ENCODE peak calls at places on chromosomes 7 and 10, in nine cellular contexts. G, S, C, H, L, R, M, J and N are unnamed samples.
A peak's percentile ranks its signal among the peaks of the same experiment; 100 is the strongest.

GRCh38 chr7:151247016-151247580 is 1.4 kb downstream of the SMARCD3 start:
- DNase-seq in M (no peak), L (no peak), S (no peak), J (no peak), G (no peak), H (no peak), C (no peak), R (no peak), N (no peak)

GRCh38 chr7:46610746-46611145 is 689.7 kb upstream of the IGFBP3 start:
- DNase-seq in M (no peak), G (no peak), R (no peak), C (peak; percentile 13), L (no peak), S (no peak), H (no peak), J (no peak), N (no peak)

GRCh38 chr7:95066736-95067530 is 159.5 kb downstream of the PPP1R9A start:
- DNase-seq in C (peak; percentile 14), H (no peak), M (peak; percentile 86), S (no peak), R (no peak), J (no peak), G (no peak), L (peak; percentile 70), N (peak; percentile 63)

GRCh38 chr7:156152380-156152779 is 340.1 kb upstream of the SHH start:
- DNase-seq in L (peak; percentile 55), H (no peak), C (no peak), G (no peak), R (no peak), M (no peak), J (no peak), S (no peak), N (peak; percentile 2)

GRCh38 chr7:155438778-155439177 is 19.2 kb upstream of the EN2 start:
- DNase-seq in R (no peak), C (no peak), M (no peak), L (no peak), J (no peak), G (peak; percentile 8), S (no peak), H (no peak), N (no peak)

GRCh38 chr7:10913457-10913856 is 60.2 kb upstream of the PHF14 start:
- DNase-seq in C (no peak), H (no peak), M (no peak), J (no peak), R (no peak), S (no peak), L (no peak), G (no peak), N (no peak)

GRCh38 chr10:126634915-126635314 is 35.6 kb downstream of the C10orf90 start:
- DNase-seq in R (no peak), C (no peak), M (no peak), L (peak; percentile 8), S (no peak), H (no peak), G (no peak), J (no peak), N (no peak)

GRCh38 chr7:105885386-105886111 is 9.2 kb upstream of the ATXN7L1 start:
- DNase-seq in L (no peak), G (no peak), R (no peak), H (no peak), M (no peak), C (no peak), S (no peak), J (no peak), N (no peak)

GRCh38 chr10:113993489-113993932 is 50.2 kb upstream of the ADRB1 start:
- DNase-seq in L (no peak), H (no peak), R (peak; percentile 9), M (no peak), C (no peak), S (no peak), J (no peak), G (no peak), N (peak; percentile 9)

GRCh38 chr10:46293832-46294640 is 7.2 kb downstream of the ANTXRL start:
- DNase-seq in G (no peak), M (peak; percentile 50), L (no peak), S (no peak), R (no peak), J (no peak), H (no peak), C (no peak), N (no peak)

GRCh38 chr7:101164071-101164840 is 1.1 kb downstream of the VGF start:
- DNase-seq in C (peak; percentile 65), M (peak; percentile 63), R (no peak), L (peak; percentile 79), H (no peak), G (no peak), S (no peak), J (no peak), N (no peak)

GRCh38 chr10:58436071-58436470 is 50.9 kb downstream of the TFAM start:
- DNase-seq in H (no peak), S (no peak), M (peak; percentile 27), R (no peak), L (no peak), J (no peak), G (no peak), C (no peak), N (peak; percentile 45)

GRCh38 chr7:124893140-124893810 is 36.4 kb downstream of the POT1 start:
- DNase-seq in S (no peak), M (no peak), H (no peak), R (no peak), J (no peak), C (no peak), G (no peak), L (no peak), N (no peak)

GRCh38 chr10:76034236-76035009 is 603.0 kb downstream of the LRMDA start:
- DNase-seq in H (no peak), J (no peak), S (no peak), R (no peak), L (no peak), C (no peak), M (no peak), G (no peak), N (no peak)

GRCh38 chr10:5528989-5529701 is 4.4 kb downstream of the CALML3 start:
- DNase-seq in C (no peak), G (no peak), M (no peak), R (no peak), S (no peak), L (no peak), H (no peak), J (no peak), N (no peak)

GRCh38 chr10:109067051-109067450 is 856.3 kb downstream of the XPNPEP1 start:
- DNase-seq in J (no peak), L (peak; percentile 18), G (no peak), S (no peak), H (no peak), M (no peak), C (no peak), R (no peak), N (no peak)

GRCh38 chr10:13970231-13970966 is 360.3 kb downstream of the FRMD4A start:
- DNase-seq in L (no peak), C (no peak), G (no peak), H (no peak), S (no peak), M (no peak), J (no peak), R (no peak), N (no peak)

GRCh38 chr7:157126921-157127320 is 11.8 kb upstream of the UBE3C start:
- DNase-seq in R (no peak), G (no peak), C (no peak), S (no peak), H (no peak), J (no peak), M (no peak), L (no peak), N (no peak)

DNA sequence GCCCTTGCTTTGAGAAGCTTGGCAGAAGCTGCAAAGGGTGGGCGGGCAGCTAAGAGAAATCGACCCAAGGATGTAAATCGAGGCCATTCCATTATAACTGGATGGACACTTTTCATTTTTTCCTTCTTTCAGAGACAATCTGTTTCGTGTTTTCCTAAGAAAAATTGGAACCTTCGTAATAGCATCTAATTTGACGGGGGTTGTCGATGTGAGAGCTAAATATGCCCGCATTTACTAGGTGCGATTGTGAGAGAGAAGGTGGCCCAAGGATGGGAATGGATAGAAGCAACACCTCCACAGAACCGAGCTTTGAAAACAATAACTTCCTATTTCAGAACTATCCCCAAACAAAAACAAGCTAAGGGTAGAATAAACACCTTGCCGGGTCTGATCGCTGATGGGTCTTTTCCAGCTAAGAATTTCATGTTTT is 848 bp upstream of the HOXA4 start:
- DNase-seq in S (no peak), L (no peak), M (no peak), H (no peak), G (no peak), J (no peak), R (no peak), C (no peak), N (no peak)
- H3K27ac ChIP-seq in S (no peak overlapping the region), L (peak overlapping the region; percentile 39), M (peak overlapping the region; percentile 95), H (no peak overlapping the region), G (peak overlapping the region; percentile 92), J (no peak overlapping the region), R (peak overlapping the region; percentile 90), C (peak overlapping the region; percentile 77), N (no peak overlapping the region)

GRCh38 chr10:33284945-33285344 is 49.5 kb downstream of the NRP1 start:
- DNase-seq in R (no peak), G (no peak), S (no peak), H (no peak), C (no peak), L (no peak), J (no peak), M (no peak), N (no peak)
- H3K27ac ChIP-seq in R (no peak overlapping the region), G (no peak overlapping the region), S (no peak overlapping the region), H (no peak overlapping the region), C (no peak overlapping the region), L (no peak overlapping the region), J (no peak overlapping the region), M (no peak overlapping the region), N (no peak overlapping the region)

DNA sequence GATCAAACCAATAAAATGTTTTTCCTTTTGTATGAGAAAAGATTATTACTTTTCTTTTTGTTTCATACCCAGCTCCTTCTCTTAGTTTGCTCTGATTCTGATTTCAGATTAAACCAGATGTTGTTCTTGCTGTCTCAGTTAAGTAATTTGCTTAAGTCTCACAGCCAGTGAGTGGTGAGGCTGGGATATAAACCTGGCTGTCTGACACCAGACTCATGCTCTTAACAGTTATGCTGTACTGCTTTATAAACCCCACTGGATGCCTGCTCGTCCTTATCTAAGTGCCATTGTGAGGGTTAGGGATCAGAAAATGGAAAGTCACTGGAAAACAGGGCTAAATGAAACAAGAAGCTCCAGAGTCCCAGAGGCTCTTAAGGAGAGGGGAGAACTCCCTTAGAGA is 24.3 kb downstream of the GARS1 start:
- DNase-seq in J (no peak), L (no peak), G (no peak), C (no peak), H (no peak), R (no peak), M (no peak), S (no peak), N (no peak)
- H3K27ac ChIP-seq in J (no peak overlapping the region), L (no peak overlapping the region), G (no peak overlapping the region), C (no peak overlapping the region), H (no peak overlapping the region), R (no peak overlapping the region), M (no peak overlapping the region), S (no peak overlapping the region), N (no peak overlapping the region)

DNA sequence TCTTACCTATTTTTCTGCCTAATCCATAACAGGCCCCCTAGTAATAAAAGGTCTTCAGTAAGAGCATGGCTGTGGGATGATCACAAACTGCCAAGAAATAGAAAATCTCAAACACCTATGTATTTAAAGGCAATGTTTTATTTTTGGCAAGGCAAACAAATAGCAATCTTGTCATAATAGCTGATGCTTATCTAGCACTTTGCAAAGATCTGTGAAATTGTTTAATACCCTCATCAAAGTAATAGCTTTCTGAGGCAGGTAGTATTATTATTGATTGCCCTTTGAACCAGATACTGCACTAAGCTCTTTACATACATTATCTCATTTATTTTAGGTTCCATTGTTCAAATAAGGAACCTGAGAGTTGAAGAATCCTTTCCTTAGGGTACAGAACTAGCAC is 1.6 kb upstream of the CADPS2 start:
- DNase-seq in J (no peak), L (no peak), R (no peak), S (no peak), M (no peak), G (no peak), H (no peak), C (no peak), N (no peak)
- H3K27ac ChIP-seq in J (no peak overlapping the region), L (peak overlapping the region; percentile 24), R (no peak overlapping the region), S (no peak overlapping the region), M (no peak overlapping the region), G (no peak overlapping the region), H (no peak overlapping the region), C (no peak overlapping the region), N (no peak overlapping the region)